ENCODE peak calls at places on chromosomes 16 and 17, in eight cellular contexts. F is GDM1; B is activated naive CD8-positive, alpha-beta T cell treated with anti-CD3 and anti-CD28 coated beads for 36 hours; I is C1 segment of cervical spinal cord; V is stimulated activated CD8-positive, alpha-beta memory T cell treated with anti-CD3 and anti-CD28 coated beads, Interleukin-4, amount 100 ng/mL, for 1 hour; K is activated CD8-positive, alpha-beta memory T cell treated with anti-CD3 and anti-CD28 coated beads for 48 hours; M is ELR; Q is left ventricle myocardium inferior. G is an unnamed sample.

GRCh38 chr16:86836503-86837125 is 258.3 kb downstream of the FOXL1 start:
- DNase-seq in I (no peak), M (peak; percentile 86), V (no peak), K (no peak), Q (no peak), B (no peak), F (no peak), G (no peak)

GRCh38 chr16:57882797-57883196 is 80.5 kb upstream of the KIFC3 start:
- DNase-seq in Q (no peak), F (no peak), B (no peak), M (peak; percentile 39), V (no peak), I (no peak), K (no peak), G (no peak)

GRCh38 chr16:152141-153128 is at the start of gene HBZ:
- DNase-seq in M (no peak), I (no peak), Q (no peak), B (no peak), V (no peak), F (no peak), K (no peak), G (no peak)

GRCh38 chr16:12618515-12618914 is 185.2 kb downstream of the CPPED1 start:
- DNase-seq in K (no peak), M (no peak), Q (no peak), F (no peak), V (no peak), I (no peak), B (no peak), G (no peak)

GRCh38 chr16:87126403-87127025 is 190.7 kb downstream of the C16orf95 start:
- DNase-seq in K (no peak), I (no peak), V (no peak), Q (no peak), M (no peak), B (no peak), F (no peak), G (no peak)

GRCh38 chr16:88754912-88755744 is 29.9 kb downstream of the PIEZO1 start:
- DNase-seq in Q (no peak), B (no peak), K (no peak), V (no peak), I (no peak), M (peak; percentile 79), F (no peak), G (no peak)

GRCh38 chr16:74438492-74438979 is 17.3 kb upstream of the CLEC18B start:
- DNase-seq in V (no peak), F (no peak), M (no peak), I (no peak), B (no peak), Q (no peak), K (no peak), G (no peak)

GRCh38 chr16:85286970-85287814 is 174.9 kb upstream of the CIBAR2 start:
- DNase-seq in Q (peak; percentile 52), B (no peak), M (peak; percentile 58), V (no peak), I (peak; percentile 53), K (no peak), F (no peak), G (peak; percentile 78)

GRCh38 chr17:50533720-50534148 is 1.2 kb downstream of the EPN3 start:
- DNase-seq in V (no peak), F (no peak), Q (peak; percentile 79), M (peak; percentile 28), K (no peak), I (no peak), B (no peak), G (peak; percentile 13)

GRCh38 chr16:70694088-70694487 is 8.2 kb upstream of the MTSS2 start:
- DNase-seq in M (peak; percentile 97), Q (no peak), V (no peak), K (no peak), I (no peak), F (no peak), B (no peak), G (no peak)

GRCh38 chr17:2054262-2054739 is 602 bp upstream of the HIC1 start:
- DNase-seq in K (no peak), V (no peak), F (no peak), Q (no peak), B (peak; percentile 72), I (no peak), M (peak; percentile 74), G (no peak)

G was measured in occipital lobe.